ENCODE peak calls at places on chromosomes 1 and 21, in seven cellular contexts. Z, X, A, U, L, W and H are unnamed samples.

GRCh38 chr1:178664278-178664677 is 60.8 kb upstream of the RALGPS2 start:
- DNase-seq in X (no peak), A (no peak), Z (no peak), W (no peak), U (no peak), L (no peak), H (no peak)

GRCh38 chr1:225426395-225427248 is 1.2 kb downstream of the LBR start:
- DNase-seq in A (peak), W (no peak), U (peak), X (peak), L (no peak), Z (no peak), H (peak)

GRCh38 chr1:86616871-86617270 is 70.0 kb downstream of the CLCA4 start:
- DNase-seq in L (no peak), U (no peak), X (no peak), A (no peak), Z (no peak), W (no peak), H (no peak)

GRCh38 chr1:42931911-42932422 is 26.7 kb downstream of the SLC2A1 start:
- DNase-seq in A (peak), X (peak), Z (no peak), W (peak), L (no peak), U (no peak), H (peak)

GRCh38 chr1:198150369-198150768 is 6.4 kb upstream of the NEK7 start:
- DNase-seq in U (no peak), W (no peak), A (no peak), X (no peak), Z (no peak), L (no peak), H (no peak)

GRCh38 chr1:184890539-184890973 is 83.8 kb downstream of the NIBAN1 start:
- DNase-seq in X (no peak), W (peak), L (no peak), A (no peak), U (peak), Z (peak), H (no peak)

GRCh38 chr21:37459575-37459974 is 93.0 kb downstream of the DYRK1A start:
- DNase-seq in A (no peak), L (no peak), Z (peak), X (no peak), U (peak), W (no peak), H (no peak)

GRCh38 chr1:201218409-201218808 is 27.8 kb downstream of the IGFN1 start:
- DNase-seq in U (no peak), W (no peak), A (no peak), X (no peak), Z (no peak), L (peak), H (no peak)

GRCh38 chr1:238029126-238029525 is 138.4 kb upstream of the ZP4 start:
- DNase-seq in Z (no peak), W (no peak), X (no peak), A (no peak), U (no peak), L (no peak), H (no peak)

GRCh38 chr1:119910617-119911016 is 14.3 kb upstream of the ADAM30 start:
- DNase-seq in W (no peak), X (no peak), A (no peak), L (no peak), U (no peak), Z (no peak), H (no peak)

GRCh38 chr1:241888232-241888631 is 40.2 kb downstream of the EXO1 start:
- DNase-seq in U (peak), L (no peak), X (no peak), W (no peak), A (no peak), Z (no peak), H (no peak)

GRCh38 chr1:232952514-232953175 is 2.2 kb downstream of the NTPCR start:
- DNase-seq in W (peak), L (no peak), A (no peak), Z (peak), X (no peak), U (peak), H (peak)

GRCh38 chr1:232950197-232950918 is at the start of gene NTPCR:
- DNase-seq in X (peak), W (peak), A (peak), L (peak), U (peak), Z (peak), H (peak)

GRCh38 chr1:232950919-232951579 is 638 bp downstream of the NTPCR start:
- DNase-seq in L (no peak), Z (peak), W (no peak), A (no peak), U (peak), X (no peak), H (no peak)

GRCh38 chr1:232953176-232953524 is 2.7 kb downstream of the NTPCR start:
- DNase-seq in W (no peak), A (no peak), X (no peak), U (no peak), L (no peak), Z (no peak), H (no peak)

DNA sequence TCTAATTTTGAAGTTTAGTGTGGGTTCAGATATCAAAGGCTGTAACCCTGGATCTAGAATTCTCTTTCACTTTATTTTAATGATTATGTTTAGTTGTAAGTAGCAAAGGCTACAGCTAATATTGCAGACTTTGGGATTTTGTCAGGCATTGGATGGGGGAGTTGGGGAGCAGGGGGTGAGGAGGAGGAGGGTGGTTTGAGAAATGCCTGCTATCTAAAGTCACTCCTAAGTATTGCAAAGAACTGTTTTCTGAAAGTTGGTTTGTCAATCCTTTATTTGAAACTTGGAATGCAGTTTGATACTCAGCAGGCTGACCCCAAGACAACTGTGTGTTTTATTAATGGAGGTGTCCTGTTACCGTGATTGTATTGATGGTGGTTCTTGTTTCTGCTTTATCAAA is 1.2 kb downstream of the NTPCR start:
- DNase-seq in Z (no peak), U (no peak), A (no peak), X (no peak), W (no peak), L (no peak), H (no peak)
- H3K4me3 ChIP-seq in Z (no peak), U (peak), A (peak), X (no peak), W (peak), L (peak), H (no peak)

DNA sequence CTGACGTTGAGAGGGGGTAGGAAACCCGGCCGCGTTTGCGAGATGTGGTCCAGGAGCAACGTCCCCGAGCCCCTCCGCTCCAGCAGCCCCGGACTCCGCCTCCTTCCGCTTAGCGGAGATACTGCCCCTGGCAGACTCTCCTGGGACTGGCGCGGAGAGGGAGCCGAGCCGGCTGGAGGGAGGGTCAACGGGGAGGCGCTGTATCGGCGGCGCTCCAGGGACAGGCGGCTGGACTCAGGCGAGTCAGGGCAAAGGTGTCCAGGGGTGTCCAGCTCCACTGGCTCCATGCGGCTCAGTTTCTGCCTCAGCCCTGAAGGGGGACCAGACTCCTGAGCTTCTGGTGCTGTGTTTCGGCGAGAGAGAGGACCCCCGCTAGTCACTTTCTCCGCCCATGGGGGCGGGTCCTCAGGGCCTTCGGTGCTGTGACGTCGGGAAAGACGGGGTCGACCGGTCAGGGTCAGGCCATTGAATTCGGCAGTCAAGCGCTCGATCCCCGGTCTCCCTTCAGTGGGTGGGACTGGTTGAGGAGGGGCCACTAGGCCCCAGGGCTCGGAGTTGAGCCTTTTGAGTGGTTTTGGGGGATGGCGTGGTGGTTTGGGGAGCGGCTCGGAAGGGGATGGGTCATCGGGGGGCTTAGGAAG is 2.8 kb upstream of the LIX1L start:
- DNase-seq in X (peak), W (peak), Z (no peak), U (peak), A (peak), L (peak), H (peak)
- TF ChIP-seq CTCF in X (peak), W (peak), Z (peak), U (no peak), A (no peak), L (peak), H (peak)

DNA sequence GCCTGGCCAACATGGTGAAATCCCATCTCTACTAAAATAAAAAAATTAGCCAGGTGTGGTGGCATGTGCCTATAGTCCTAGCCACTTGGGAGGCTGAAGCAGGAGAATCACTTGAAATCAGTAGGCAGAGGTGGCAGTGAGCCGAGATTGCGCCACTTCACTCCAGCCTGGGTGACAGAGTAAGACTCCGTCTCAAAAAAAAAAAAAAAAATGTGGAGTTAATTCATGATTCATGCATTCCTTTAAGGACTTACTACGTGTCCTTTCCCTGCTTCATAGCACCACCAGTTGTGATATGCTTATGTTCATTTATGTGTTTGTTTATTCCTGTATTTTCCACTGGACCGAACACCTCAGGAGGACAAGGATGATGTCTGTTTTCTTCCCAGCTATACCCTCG is 12.7 kb upstream of the PRELP start:
- DNase-seq in A (peak), Z (peak), U (peak), X (no peak), W (no peak), L (no peak), H (peak)
- H3K4me3 ChIP-seq in A (no peak), Z (no peak), U (no peak), X (no peak), W (no peak), L (no peak), H (no peak)

GRCh38 chr1:216600730-216601426 is 122.4 kb downstream of the ESRRG start:
- DNase-seq in L (peak), X (peak), Z (peak), W (peak), A (peak), U (peak), H (peak)
- TF ChIP-seq CTCF in L (peak), X (peak), Z (peak), W (peak), A (peak), U (peak), H (no peak)

GRCh38 chr1:147772540-147772939 is 12.1 kb upstream of the GJA5 start:
- DNase-seq in Z (no peak), A (no peak), L (no peak), U (no peak), X (no peak), W (no peak), H (no peak)

GRCh38 chr1:147773215-147773715 is 12.9 kb upstream of the GJA5 start:
- DNase-seq in A (no peak), Z (no peak), L (no peak), W (no peak), X (peak), U (no peak), H (no peak)

GRCh38 chr1:147768582-147768981 is 8.2 kb upstream of the GJA5 start:
- DNase-seq in L (no peak), A (no peak), Z (no peak), W (no peak), X (no peak), U (no peak), H (no peak)

GRCh38 chr1:147769107-147769506 is 8.7 kb upstream of the GJA5 start:
- DNase-seq in L (no peak), A (no peak), U (no peak), W (no peak), X (no peak), Z (no peak), H (no peak)

DNA sequence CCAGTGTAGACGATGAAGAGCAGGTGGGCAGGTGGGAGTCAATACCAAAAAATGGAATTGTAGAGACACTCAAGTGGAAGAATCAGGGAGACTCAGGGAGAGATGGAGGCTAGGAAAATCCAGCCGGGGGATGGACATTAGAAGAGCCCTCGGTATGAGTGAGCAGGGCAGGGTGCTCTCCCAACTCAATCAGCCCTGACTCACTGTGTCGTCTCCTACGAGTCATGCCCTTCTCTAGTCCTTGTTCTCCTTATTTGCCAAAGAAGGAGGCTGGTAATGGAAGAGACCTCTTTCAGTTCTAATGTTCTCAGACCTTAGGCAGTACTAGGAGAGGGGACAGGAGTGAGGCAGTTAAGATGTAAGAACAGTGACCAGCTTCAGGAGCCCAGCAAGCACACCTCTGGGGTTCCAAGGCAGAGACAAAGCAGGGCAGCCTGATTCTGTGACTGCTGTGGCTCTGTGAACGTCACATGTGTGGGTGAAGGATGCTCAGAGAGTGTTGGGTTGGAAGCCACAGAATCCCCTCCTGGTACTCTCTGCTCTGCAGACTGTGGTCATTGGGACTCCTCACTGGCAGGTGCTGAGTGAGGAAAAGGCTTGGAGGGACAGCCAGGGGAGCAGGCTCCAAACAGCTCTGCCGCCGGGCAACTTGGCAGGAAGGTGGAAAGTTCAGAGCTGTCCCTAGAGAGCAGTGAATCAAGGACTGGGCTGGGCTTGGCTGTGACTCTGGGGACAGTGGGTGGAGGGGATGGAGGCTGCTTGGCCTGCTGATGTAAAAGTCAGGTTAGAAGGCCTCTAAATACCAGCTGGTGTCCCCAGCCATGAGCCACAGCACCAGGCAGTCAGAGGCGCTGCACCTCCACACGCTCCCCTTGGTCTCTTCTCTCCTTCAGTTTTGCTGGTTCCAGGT is 11.1 kb upstream of the GJA5 start:
- DNase-seq in Z (no peak), A (no peak), L (no peak), X (peak), W (no peak), U (peak), H (no peak)
- H3K4me3 ChIP-seq in Z (no peak), A (peak), L (no peak), X (no peak), W (no peak), U (no peak), H (no peak)

GRCh38 chr1:93330617-93331016 is 15.1 kb upstream of the DR1 start:
- DNase-seq in L (no peak), Z (no peak), A (no peak), U (no peak), X (no peak), W (no peak), H (no peak)
- TF ChIP-seq CTCF in L (no peak), Z (no peak), A (no peak), U (no peak), X (no peak), W (no peak), H (no peak)

GRCh38 chr1:209844695-209845404 is 17.1 kb downstream of the UTP25 start:
- DNase-seq in U (no peak), A (no peak), Z (no peak), X (no peak), L (no peak), W (no peak), H (no peak)

GRCh38 chr1:209837671-209838070 is 9.9 kb downstream of the UTP25 start:
- DNase-seq in W (no peak), X (no peak), Z (no peak), U (no peak), A (no peak), L (no peak), H (no peak)

GRCh38 chr1:209839875-209840491 is 12.2 kb downstream of the UTP25 start:
- DNase-seq in Z (peak), A (no peak), U (peak), W (peak), X (no peak), L (no peak), H (no peak)

GRCh38 chr1:209838537-209838936 is 10.8 kb downstream of the UTP25 start:
- DNase-seq in U (no peak), W (no peak), L (peak), X (no peak), A (no peak), Z (no peak), H (no peak)

DNA sequence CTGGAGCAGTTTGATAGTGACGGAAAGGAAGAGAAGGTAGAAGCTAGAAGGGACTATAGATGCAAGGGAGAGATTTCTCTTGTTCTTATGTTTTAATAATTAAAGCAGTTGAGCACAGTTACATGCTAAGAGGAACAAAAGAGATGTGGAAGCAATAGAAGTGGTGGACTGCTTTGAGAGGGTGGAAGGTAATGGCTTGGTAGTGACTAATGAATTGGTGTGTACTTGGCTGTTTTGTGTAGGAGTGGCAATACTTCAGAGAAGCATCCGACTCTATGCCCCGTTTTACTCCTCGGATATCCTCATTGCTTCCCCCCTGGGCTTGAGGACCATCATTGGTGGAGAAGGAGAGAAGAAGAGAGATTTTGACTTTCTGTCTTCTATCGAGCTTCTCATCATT is 12.8 kb downstream of the UTP25 start:
- DNase-seq in L (no peak), X (no peak), A (no peak), Z (no peak), U (no peak), W (no peak), H (no peak)
- H3K4me3 ChIP-seq in L (no peak), X (no peak), A (no peak), Z (no peak), U (no peak), W (no peak), H (no peak)

DNA sequence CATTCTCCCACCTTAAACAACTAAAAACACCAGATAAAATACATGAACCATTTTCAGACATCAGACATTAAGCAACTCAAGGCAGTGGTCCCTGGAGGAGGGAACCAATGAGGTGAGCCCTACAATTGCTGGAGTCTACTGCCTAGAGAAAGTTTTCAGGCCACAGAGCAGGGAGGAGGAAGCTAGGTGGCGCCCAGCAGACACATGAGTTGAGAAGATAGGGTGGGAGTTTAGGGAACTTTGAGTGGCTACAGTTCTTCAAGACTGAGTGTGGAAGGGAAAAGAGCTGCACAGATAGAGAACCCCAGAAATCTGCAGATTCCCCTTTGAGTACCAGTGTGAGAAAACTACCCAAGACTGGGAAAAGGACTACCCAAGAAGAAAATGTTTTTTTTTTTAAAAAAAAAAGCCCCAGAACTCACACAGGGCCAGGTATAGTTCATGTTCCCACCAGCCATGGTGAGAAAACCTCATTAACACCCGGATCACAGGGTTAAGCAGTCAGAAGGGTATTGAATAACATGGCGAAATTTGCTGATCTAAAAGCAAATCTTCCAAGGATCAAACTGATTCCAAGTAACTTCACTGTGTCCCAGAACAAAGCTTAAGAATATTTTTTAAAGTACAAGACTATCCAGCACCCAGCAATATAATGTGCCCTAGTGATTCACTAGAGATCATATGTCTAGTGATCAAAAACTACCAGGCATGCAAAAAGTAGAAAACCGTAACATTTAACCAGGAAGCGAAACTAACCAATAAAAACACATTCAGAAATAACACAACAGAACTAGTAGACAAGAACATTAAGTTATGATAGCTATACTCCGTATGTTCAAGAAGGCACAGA is 12.0 kb downstream of the ALDH9A1 start:
- DNase-seq in Z (no peak), U (no peak), W (no peak), L (no peak), X (no peak), A (no peak), H (no peak)
- TF ChIP-seq CTCF in Z (peak), U (no peak), W (no peak), L (no peak), X (no peak), A (no peak), H (no peak)

GRCh38 chr1:27784664-27785063 is 11.6 kb downstream of the STX12 start:
- DNase-seq in A (no peak), Z (no peak), X (no peak), L (no peak), W (no peak), U (no peak), H (no peak)
- H3K4me3 ChIP-seq in A (no peak), Z (no peak), X (no peak), L (no peak), W (no peak), U (no peak), H (no peak)